ENCODE peak calls at places on chromosomes 4 and X, in five cellular contexts. H is NCI-H2171 treated with DMSO at 0.1 percent for 48 hours; N is mammary epithelial cell; A is activated CD4-positive, alpha-beta memory T cell treated with anti-CD3 and anti-CD28 coated beads for 36 hours; C is activated effector memory CD4-positive, alpha-beta T cell treated with anti-CD3 and anti-CD28 coated beads, Interleukin-2, amount 50 U/mL, for 16 hours. B is an unnamed sample.

GRCh38 chrX:132401935-132402334 is 86.9 kb downstream of the MBNL3 start:
- DNase-seq in H (no peak), N (peak; percentile 82), A (no peak), C (no peak), B (no peak)

GRCh38 chr4:141350122-141350904 is 129.6 kb downstream of the ZNF330 start:
- DNase-seq in H (no peak), N (peak; percentile 82), A (no peak), C (no peak), B (no peak)

GRCh38 chr4:77172336-77172735 is 15.3 kb downstream of the CCNG2 start:
- DNase-seq in H (no peak), N (peak; percentile 91), A (no peak), C (no peak), B (no peak)

GRCh38 chrX:107442914-107443527 is 6.4 kb upstream of the FRMPD3 start:
- DNase-seq in H (no peak), N (no peak), A (no peak), C (no peak), B (no peak)

GRCh38 chr4:181503800-181504364 is 739.3 kb upstream of the TENM3 start:
- DNase-seq in H (no peak), N (no peak), A (no peak), C (no peak), B (no peak)

GRCh38 chrX:79270401-79270800 is 96.7 kb downstream of the ITM2A start:
- DNase-seq in H (no peak), N (no peak), A (peak; percentile 87), C (peak; percentile 90), B (peak; percentile 19)

GRCh38 chrX:154458954-154459829 is 1.1 kb downstream of the PLXNA3 start:
- DNase-seq in H (peak; percentile 66), N (no peak), A (peak; percentile 34), C (no peak), B (peak; percentile 59)

GRCh38 chrX:106220177-106220576 is 52.1 kb downstream of the PWWP3B start:
- DNase-seq in H (no peak), N (no peak), A (no peak), C (no peak), B (no peak)

GRCh38 chrX:9874483-9874882 is 88.3 kb downstream of the SHROOM2 start:
- DNase-seq in H (no peak), N (no peak), A (no peak), C (no peak), B (no peak)

GRCh38 chr4:121217385-121217784 is 53.3 kb upstream of the TNIP3 start:
- DNase-seq in H (no peak), N (no peak), A (no peak), C (no peak), B (no peak)

B was measured in NCI-H82.